ENCODE peak calls at places on chromosomes 13 and 19, in four cellular contexts. C, Y, M and T are unnamed samples.
A peak's percentile ranks its signal among the peaks of the same experiment; 100 is the strongest.

GRCh38 chr19:14434543-14435319 is 1.6 kb downstream of the PKN1 start:
- DNase-seq in M (peak; percentile 85), Y (peak; percentile 90), C (peak; percentile 79), T (no peak)

GRCh38 chr13:71522976-71523517 is 344.0 kb downstream of the DACH1 start:
- DNase-seq in C (no peak), M (no peak), Y (no peak), T (no peak)

GRCh38 chr13:73578251-73578875 is 519.6 kb downstream of the KLF5 start:
- DNase-seq in M (no peak), C (no peak), Y (peak; percentile 63), T (no peak)

GRCh38 chr13:33100876-33101275 is 84.7 kb downstream of the KL start:
- DNase-seq in Y (no peak), C (no peak), M (no peak), T (no peak)

GRCh38 chr19:831407-832369 is 4.1 kb downstream of the AZU1 start:
- DNase-seq in Y (no peak), M (no peak), C (no peak), T (no peak)

GRCh38 chr13:27619711-27620376 is 485 bp downstream of the LNX2 start:
- DNase-seq in Y (peak; percentile 48), M (peak; percentile 62), C (peak; percentile 11), T (peak; percentile 87)

GRCh38 chr13:87123987-87124784 is 547.0 kb upstream of the SLITRK5 start:
- DNase-seq in C (peak; percentile 96), Y (no peak), M (no peak), T (peak; percentile 86)

GRCh38 chr13:112056284-112056727 is 10.6 kb upstream of the SOX1 start:
- DNase-seq in Y (no peak), C (no peak), M (no peak), T (peak; percentile 82)

GRCh38 chr13:28707629-28708427 is 10.9 kb downstream of the SLC46A3 start:
- DNase-seq in Y (no peak), M (no peak), C (peak; percentile 63), T (no peak)

GRCh38 chr13:110396913-110397379 is 89.9 kb downstream of the COL4A2 start:
- DNase-seq in M (peak; percentile 98), C (peak; percentile 100), Y (peak; percentile 94), T (no peak)

GRCh38 chr13:29925457-29925856 is 75.0 kb upstream of the UBL3 start:
- DNase-seq in C (peak; percentile 83), Y (peak; percentile 92), M (peak; percentile 95), T (no peak)

GRCh38 chr13:26168276-26168814 is 53.8 kb downstream of the RNF6 start:
- DNase-seq in Y (peak; percentile 46), C (peak; percentile 5), M (no peak), T (no peak)
- TF ChIP-seq CTCF in Y (no peak), C (no peak), M (no peak), T (no peak)

GRCh38 chr13:64446372-64446771 is 2783.8 kb downstream of the PCDH9 start:
- DNase-seq in Y (no peak), M (no peak), C (peak; percentile 5), T (no peak)
- TF ChIP-seq CTCF in Y (no peak), M (no peak), C (peak; percentile 63), T (peak; percentile 31)

GRCh38 chr19:49469828-49470614 is 4.0 kb upstream of the FLT3LG start:
- DNase-seq in C (no peak), Y (no peak), M (no peak), T (no peak)
- TF ChIP-seq CTCF in C (peak; percentile 16), Y (no peak), M (no peak), T (peak; percentile 9)

GRCh38 chr13:50377726-50378270 is 362.6 kb downstream of the KCNRG start:
- DNase-seq in Y (no peak), M (no peak), C (no peak), T (no peak)

GRCh38 chr13:50375792-50376191 is 360.5 kb downstream of the KCNRG start:
- DNase-seq in M (no peak), C (peak; percentile 62), Y (no peak), T (no peak)

GRCh38 chr13:50374517-50374916 is 359.3 kb downstream of the KCNRG start:
- DNase-seq in M (no peak), C (no peak), Y (no peak), T (no peak)

GRCh38 chr13:50378513-50378970 is 363.3 kb downstream of the KCNRG start:
- DNase-seq in M (no peak), C (no peak), Y (no peak), T (no peak)

DNA sequence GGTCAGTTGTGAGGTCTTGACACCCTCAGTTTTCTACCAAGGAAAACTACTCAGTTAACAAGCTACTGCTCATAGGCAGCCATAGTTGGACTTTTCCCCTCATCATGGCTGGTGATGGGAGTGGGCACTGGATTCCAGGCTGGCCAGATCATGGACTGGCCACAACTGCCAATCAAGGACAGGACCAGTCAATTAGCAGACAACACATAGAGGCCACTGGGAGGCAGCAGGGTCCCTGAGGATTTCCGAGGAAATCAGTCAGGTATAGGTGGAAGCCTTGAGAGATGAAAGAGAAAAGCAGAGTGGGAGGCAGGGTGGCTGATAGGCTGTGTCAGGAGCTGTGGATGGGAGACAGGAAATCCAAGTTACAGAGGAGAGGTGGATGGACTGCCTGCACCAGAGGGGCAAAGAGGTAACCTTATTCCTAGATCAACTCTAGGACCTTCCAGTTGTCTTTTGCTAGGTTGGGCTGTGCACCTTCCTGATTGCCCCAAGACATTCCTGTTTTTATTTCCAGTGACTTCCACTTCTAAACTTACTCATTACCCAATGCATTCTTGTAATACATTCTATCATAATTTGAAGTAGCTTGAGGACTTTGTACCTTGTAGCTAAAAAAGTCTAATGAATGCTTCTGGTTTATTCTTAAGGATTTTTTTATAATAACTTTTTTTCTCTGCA is 361.8 kb downstream of the KCNRG start:
- DNase-seq in Y (no peak), C (no peak), M (no peak), T (no peak)
- TF ChIP-seq CTCF in Y (no peak), C (peak; percentile 33), M (no peak), T (no peak)

GRCh38 chr13:52899206-52899605 is 50.8 kb upstream of the PCDH8 start:
- DNase-seq in M (no peak), C (no peak), Y (no peak), T (no peak)
- TF ChIP-seq CTCF in M (no peak), C (no peak), Y (no peak), T (no peak)

GRCh38 chr19:28669804-28670203 is 543.1 kb downstream of the UQCRFS1 start:
- DNase-seq in M (no peak), C (no peak), Y (no peak), T (no peak)
- TF ChIP-seq CTCF in M (no peak), C (no peak), Y (no peak), T (no peak)